ENCODE peak calls at places on chromosomes 4 and X, in eight cellular contexts. One of them, this sample, is unnamed.

GRCh38 chr4:176830971-176831370 is 38.2 kb upstream of the VEGFC start:
- DNase-seq in H1: no peak
- DNase-seq in vagina: no peak
- DNase-seq in esophagus squamous epithelium: no peak
- DNase-seq in stomach: no peak
- DNase-seq in HCT116: no peak
- DNase-seq in A549: no peak
- DNase-seq in body of pancreas: no peak
- DNase-seq in this sample: no peak

GRCh38 chrX:43552166-43552565 is 103.9 kb upstream of the MAOA start:
- DNase-seq in H1: no peak
- DNase-seq in stomach: no peak
- DNase-seq in A549: peak
- DNase-seq in vagina: no peak
- DNase-seq in HCT116: no peak
- DNase-seq in esophagus squamous epithelium: no peak
- DNase-seq in body of pancreas: no peak
- DNase-seq in this sample: no peak

GRCh38 chr4:1763550-1764080 is 29.5 kb upstream of the FGFR3 start:
- DNase-seq in H1: no peak
- DNase-seq in body of pancreas: peak
- DNase-seq in esophagus squamous epithelium: no peak
- DNase-seq in A549: no peak
- DNase-seq in HCT116: no peak
- DNase-seq in stomach: peak
- DNase-seq in vagina: no peak
- DNase-seq in this sample: no peak

GRCh38 chr4:76704133-76704881 is 193.6 kb downstream of the SOWAHB start:
- DNase-seq in esophagus squamous epithelium: no peak
- DNase-seq in H1: no peak
- DNase-seq in A549: no peak
- DNase-seq in body of pancreas: peak
- DNase-seq in vagina: no peak
- DNase-seq in stomach: peak
- DNase-seq in HCT116: peak
- DNase-seq in this sample: no peak

GRCh38 chr4:3712112-3712805 is 53.9 kb upstream of the ADRA2C start:
- DNase-seq in H1: no peak
- DNase-seq in A549: no peak
- DNase-seq in vagina: no peak
- DNase-seq in body of pancreas: no peak
- DNase-seq in stomach: no peak
- DNase-seq in HCT116: no peak
- DNase-seq in esophagus squamous epithelium: no peak
- DNase-seq in this sample: no peak

GRCh38 chrX:19225906-19226305 is 103.6 kb upstream of the ADGRG2 start:
- DNase-seq in stomach: no peak
- DNase-seq in H1: no peak
- DNase-seq in HCT116: no peak
- DNase-seq in body of pancreas: no peak
- DNase-seq in esophagus squamous epithelium: no peak
- DNase-seq in A549: peak
- DNase-seq in vagina: no peak
- DNase-seq in this sample: no peak

GRCh38 chrX:34578237-34578636 is 78.8 kb downstream of the TMEM47 start:
- DNase-seq in A549: peak
- DNase-seq in HCT116: no peak
- DNase-seq in H1: no peak
- DNase-seq in vagina: no peak
- DNase-seq in esophagus squamous epithelium: no peak
- DNase-seq in body of pancreas: no peak
- DNase-seq in stomach: no peak
- DNase-seq in this sample: no peak

GRCh38 chr4:6750302-6751221 is 32.0 kb upstream of the KIAA0232 start:
- DNase-seq in H1: no peak
- DNase-seq in vagina: no peak
- DNase-seq in A549: no peak
- DNase-seq in body of pancreas: no peak
- DNase-seq in stomach: no peak
- DNase-seq in esophagus squamous epithelium: no peak
- DNase-seq in HCT116: no peak
- DNase-seq in this sample: no peak

GRCh38 chr4:27929141-27929540 is 1068.5 kb downstream of the STIM2 start:
- DNase-seq in vagina: no peak
- DNase-seq in HCT116: no peak
- DNase-seq in A549: no peak
- DNase-seq in body of pancreas: no peak
- DNase-seq in esophagus squamous epithelium: no peak
- DNase-seq in stomach: no peak
- DNase-seq in H1: no peak
- DNase-seq in this sample: no peak

GRCh38 chr4:56958111-56958517 is 19.3 kb downstream of the NOA1 start:
- DNase-seq in HCT116: no peak
- DNase-seq in stomach: peak
- DNase-seq in esophagus squamous epithelium: peak
- DNase-seq in H1: no peak
- DNase-seq in A549: no peak
- DNase-seq in vagina: no peak
- DNase-seq in body of pancreas: peak
- DNase-seq in this sample: peak

GRCh38 chr4:153514001-153514526 is 47.9 kb downstream of the TMEM131L start:
- DNase-seq in HCT116: peak
- DNase-seq in vagina: no peak
- DNase-seq in A549: no peak
- DNase-seq in stomach: no peak
- DNase-seq in H1: no peak
- DNase-seq in esophagus squamous epithelium: no peak
- DNase-seq in body of pancreas: no peak
- DNase-seq in this sample: no peak

GRCh38 chrX:30270639-30271038 is 23.7 kb downstream of the MAGEB1 start:
- DNase-seq in A549: no peak
- DNase-seq in esophagus squamous epithelium: no peak
- DNase-seq in stomach: no peak
- DNase-seq in H1: no peak
- DNase-seq in HCT116: no peak
- DNase-seq in body of pancreas: no peak
- DNase-seq in vagina: no peak
- DNase-seq in this sample: no peak

GRCh38 chr4:137678796-137679195 is 146.5 kb upstream of the PCDH18 start:
- DNase-seq in body of pancreas: no peak
- DNase-seq in vagina: no peak
- DNase-seq in esophagus squamous epithelium: no peak
- DNase-seq in HCT116: no peak
- DNase-seq in stomach: no peak
- DNase-seq in H1: no peak
- DNase-seq in A549: no peak
- DNase-seq in this sample: no peak

GRCh38 chr4:8685831-8686230 is 93.3 kb downstream of the CPZ start:
- DNase-seq in A549: no peak
- DNase-seq in stomach: no peak
- DNase-seq in H1: no peak
- DNase-seq in esophagus squamous epithelium: no peak
- DNase-seq in vagina: no peak
- DNase-seq in HCT116: no peak
- DNase-seq in body of pancreas: no peak
- DNase-seq in this sample: no peak

GRCh38 chrX:118637997-118638396 is 89.4 kb upstream of the IL13RA1 start:
- DNase-seq in stomach: no peak
- DNase-seq in esophagus squamous epithelium: no peak
- DNase-seq in vagina: no peak
- DNase-seq in body of pancreas: no peak
- DNase-seq in HCT116: no peak
- DNase-seq in A549: no peak
- DNase-seq in H1: no peak
- DNase-seq in this sample: no peak

GRCh38 chr4:104491396-104491821 is 3.3 kb downstream of the CXXC4 start:
- DNase-seq in HCT116: no peak
- DNase-seq in body of pancreas: peak
- DNase-seq in H1: no peak
- DNase-seq in vagina: no peak
- DNase-seq in A549: peak
- DNase-seq in stomach: peak
- DNase-seq in esophagus squamous epithelium: no peak
- DNase-seq in this sample: no peak
- TF ChIP-seq POLR2A in HCT116: no peak
- TF ChIP-seq POLR2A in body of pancreas: peak
- TF ChIP-seq POLR2A in H1: peak
- TF ChIP-seq POLR2A in vagina: no peak
- TF ChIP-seq POLR2A in A549: peak
- TF ChIP-seq POLR2A in stomach: no peak
- TF ChIP-seq POLR2A in esophagus squamous epithelium: no peak
- TF ChIP-seq POLR2A in this sample: no peak

DNA sequence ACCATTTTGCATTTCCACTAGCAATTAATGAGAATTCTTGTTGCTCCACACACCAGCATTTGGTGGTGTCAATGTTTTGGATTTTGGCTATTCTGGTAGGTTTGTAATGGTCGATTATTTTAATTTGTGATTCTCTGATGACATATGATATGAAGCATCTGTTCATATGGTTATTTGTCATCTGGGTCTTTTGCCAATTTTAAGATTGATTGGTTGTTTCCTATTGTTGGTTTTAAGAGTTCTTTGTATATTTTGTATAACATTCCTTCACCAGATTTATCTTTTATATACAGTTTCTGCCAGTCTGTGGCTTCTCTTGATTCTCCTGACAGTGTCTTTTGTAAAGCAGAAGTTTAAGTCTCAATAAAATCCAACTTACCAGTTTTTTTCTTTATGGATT is 18.5 kb upstream of the BDH2 start:
- DNase-seq in stomach: no peak
- DNase-seq in H1: no peak
- DNase-seq in esophagus squamous epithelium: no peak
- DNase-seq in HCT116: no peak
- DNase-seq in vagina: no peak
- DNase-seq in A549: no peak
- DNase-seq in body of pancreas: no peak
- DNase-seq in this sample: no peak
- TF ChIP-seq POLR2A in stomach: no peak
- TF ChIP-seq POLR2A in H1: no peak
- TF ChIP-seq POLR2A in esophagus squamous epithelium: no peak
- TF ChIP-seq POLR2A in HCT116: no peak
- TF ChIP-seq POLR2A in vagina: no peak
- TF ChIP-seq POLR2A in A549: no peak
- TF ChIP-seq POLR2A in body of pancreas: no peak
- TF ChIP-seq POLR2A in this sample: no peak

DNA sequence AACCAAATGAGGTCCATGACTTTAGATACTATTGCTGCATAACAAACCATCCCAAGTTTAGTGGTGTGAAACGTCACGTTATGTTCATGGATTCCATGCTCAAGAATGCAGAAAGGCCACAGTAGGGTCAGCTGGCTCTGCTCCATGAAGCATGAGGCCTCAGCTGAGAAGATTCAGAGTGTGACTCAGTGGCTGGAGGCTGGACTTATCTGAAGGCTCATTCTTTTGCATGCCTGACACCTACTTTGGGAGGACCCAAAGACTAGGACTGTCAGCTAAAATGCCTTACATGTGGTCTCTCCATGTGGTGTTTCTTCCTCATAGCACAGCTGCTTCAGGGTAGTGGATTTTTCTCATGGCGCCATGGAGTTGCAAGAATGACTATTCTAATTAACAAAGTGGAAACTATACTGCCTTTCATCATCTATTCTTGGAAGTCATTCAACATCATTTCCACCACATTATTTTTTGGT is 11.5 kb upstream of the CCDC149 start:
- DNase-seq in body of pancreas: no peak
- DNase-seq in A549: no peak
- DNase-seq in vagina: no peak
- DNase-seq in HCT116: no peak
- DNase-seq in stomach: no peak
- DNase-seq in esophagus squamous epithelium: no peak
- DNase-seq in H1: no peak
- DNase-seq in this sample: no peak
- TF ChIP-seq POLR2A in body of pancreas: no peak
- TF ChIP-seq POLR2A in A549: no peak
- TF ChIP-seq POLR2A in vagina: no peak
- TF ChIP-seq POLR2A in HCT116: no peak
- TF ChIP-seq POLR2A in stomach: no peak
- TF ChIP-seq POLR2A in esophagus squamous epithelium: no peak
- TF ChIP-seq POLR2A in H1: no peak
- TF ChIP-seq POLR2A in this sample: no peak

GRCh38 chrX:40090961-40091360 is 6.8 kb downstream of the BCOR start:
- DNase-seq in H1: no peak
- DNase-seq in vagina: no peak
- DNase-seq in body of pancreas: no peak
- DNase-seq in esophagus squamous epithelium: no peak
- DNase-seq in stomach: no peak
- DNase-seq in A549: no peak
- DNase-seq in HCT116: no peak
- DNase-seq in this sample: no peak

GRCh38 chrX:40091691-40092421 is 5.9 kb downstream of the BCOR start:
- DNase-seq in A549: no peak
- DNase-seq in body of pancreas: no peak
- DNase-seq in HCT116: no peak
- DNase-seq in H1: no peak
- DNase-seq in esophagus squamous epithelium: no peak
- DNase-seq in stomach: no peak
- DNase-seq in vagina: no peak
- DNase-seq in this sample: no peak

GRCh38 chrX:40094041-40094899 is 3.5 kb downstream of the BCOR start:
- DNase-seq in esophagus squamous epithelium: no peak
- DNase-seq in HCT116: no peak
- DNase-seq in A549: no peak
- DNase-seq in stomach: no peak
- DNase-seq in body of pancreas: peak
- DNase-seq in vagina: no peak
- DNase-seq in H1: no peak
- DNase-seq in this sample: no peak

GRCh38 chrX:40093586-40093985 is 4.2 kb downstream of the BCOR start:
- DNase-seq in stomach: no peak
- DNase-seq in HCT116: no peak
- DNase-seq in vagina: no peak
- DNase-seq in body of pancreas: no peak
- DNase-seq in esophagus squamous epithelium: no peak
- DNase-seq in H1: no peak
- DNase-seq in A549: no peak
- DNase-seq in this sample: no peak

DNA sequence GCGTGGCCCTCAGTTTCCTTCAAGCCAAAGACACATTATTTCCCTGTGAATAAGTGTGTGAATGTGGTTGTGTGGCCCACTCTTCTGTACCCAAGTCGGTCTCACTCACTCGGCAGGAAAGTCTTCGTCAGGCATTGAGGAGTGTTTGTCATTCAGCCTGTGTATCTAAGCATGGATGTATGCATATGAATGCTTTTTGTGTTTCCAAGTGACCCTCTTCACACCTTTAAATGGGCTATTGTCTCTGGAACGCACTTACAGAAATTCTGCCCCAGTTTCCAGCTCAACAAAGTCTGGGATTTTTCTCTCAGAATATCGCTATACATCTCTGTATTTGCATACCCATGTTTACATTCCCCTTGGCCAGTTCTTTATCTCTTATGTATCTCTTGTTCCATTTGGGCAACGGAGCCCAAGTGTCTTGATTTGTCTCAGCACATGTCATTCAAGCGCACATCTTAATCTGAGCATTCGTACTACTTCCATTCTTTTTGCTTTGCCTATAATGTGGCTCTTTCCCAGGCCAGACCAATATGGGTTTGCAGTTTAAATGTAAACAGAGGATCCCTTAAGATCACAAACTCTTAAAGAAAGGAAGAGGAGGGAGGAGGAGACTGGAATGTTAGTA is 4.8 kb downstream of the BCOR start:
- DNase-seq in A549: no peak
- DNase-seq in body of pancreas: no peak
- DNase-seq in vagina: no peak
- DNase-seq in esophagus squamous epithelium: no peak
- DNase-seq in H1: no peak
- DNase-seq in stomach: no peak
- DNase-seq in HCT116: no peak
- DNase-seq in this sample: no peak
- TF ChIP-seq POLR2A in A549: no peak
- TF ChIP-seq POLR2A in body of pancreas: no peak
- TF ChIP-seq POLR2A in vagina: no peak
- TF ChIP-seq POLR2A in esophagus squamous epithelium: no peak
- TF ChIP-seq POLR2A in H1: peak
- TF ChIP-seq POLR2A in stomach: no peak
- TF ChIP-seq POLR2A in HCT116: no peak
- TF ChIP-seq POLR2A in this sample: no peak